ENCODE peak calls at places on chromosomes 5 and 9, in seven cellular contexts. H is brain microvascular endothelial cell; N is breast epithelium; Z is astrocyte of the cerebellum; L is CD8-positive, alpha-beta T cell; G is thoracic aorta; R is lung. D is an unnamed sample.

GRCh38 chr5:83270311-83270710 is 193.0 kb downstream of the XRCC4 start:
- DNase-seq in H (no peak), N (no peak), Z (no peak), L (no peak), G (no peak), R (no peak), D (no peak)

GRCh38 chr9:38681747-38682227 is 38.1 kb downstream of the FAM240B start:
- DNase-seq in H (peak; percentile 84), N (no peak), Z (peak; percentile 90), L (no peak), G (no peak), R (no peak), D (peak; percentile 68)

GRCh38 chr9:21810388-21810787 is 8.0 kb downstream of the MTAP start:
- DNase-seq in H (no peak), N (no peak), Z (no peak), L (no peak), G (no peak), R (no peak), D (peak; percentile 71)

GRCh38 chr5:32027717-32028321 is 146.3 kb downstream of the GOLPH3 start:
- DNase-seq in H (peak; percentile 98), N (peak; percentile 60), Z (peak; percentile 96), L (no peak), G (peak; percentile 50), R (peak; percentile 71), D (peak; percentile 99)

GRCh38 chr9:137222190-137223077 is at the start of gene RNF208:
- DNase-seq in H (no peak), N (no peak), Z (no peak), L (no peak), G (no peak), R (no peak), D (no peak)

GRCh38 chr9:134641173-134641985 is at the start of gene COL5A1:
- DNase-seq in H (peak; percentile 87), N (peak; percentile 67), Z (peak; percentile 82), L (peak; percentile 44), G (peak; percentile 67), R (peak; percentile 84), D (peak; percentile 77)

GRCh38 chr5:140141241-140141640 is 15.5 kb downstream of the IGIP start:
- DNase-seq in H (no peak), N (peak; percentile 39), Z (no peak), L (no peak), G (no peak), R (peak; percentile 54), D (no peak)

GRCh38 chr5:25414746-25415145 is 770.0 kb upstream of the CDH10 start:
- DNase-seq in H (no peak), N (no peak), Z (no peak), L (no peak), G (no peak), R (no peak), D (no peak)

GRCh38 chr9:90012825-90013425 is 408.1 kb downstream of the GADD45G start:
- DNase-seq in H (no peak), N (no peak), Z (no peak), L (no peak), G (no peak), R (no peak), D (no peak)

GRCh38 chr9:95494416-95495371 is 22.1 kb downstream of the PTCH1 start:
- DNase-seq in H (no peak), N (no peak), Z (no peak), L (peak; percentile 88), G (no peak), R (no peak), D (peak; percentile 7)

GRCh38 chr9:8331507-8331906 is 531.9 kb upstream of the DMAC1 start:
- DNase-seq in H (no peak), N (no peak), Z (no peak), L (no peak), G (no peak), R (no peak), D (no peak)

GRCh38 chr5:102865171-102865509 is 110.0 kb downstream of the PAM start:
- DNase-seq in H (peak; percentile 26), N (no peak), Z (no peak), L (no peak), G (no peak), R (no peak), D (no peak)

GRCh38 chr9:97364769-97365490 is 47.0 kb upstream of the TDRD7 start:
- DNase-seq in H (no peak), N (no peak), Z (no peak), L (no peak), G (no peak), R (no peak), D (no peak)

GRCh38 chr5:155460501-155460931 is 447.0 kb downstream of the KIF4B start:
- DNase-seq in H (no peak), N (no peak), Z (no peak), L (no peak), G (no peak), R (no peak), D (no peak)

GRCh38 chr9:129323376-129323998 is 145.4 kb upstream of the IER5L start:
- DNase-seq in H (no peak), N (no peak), Z (no peak), L (no peak), G (no peak), R (no peak), D (no peak)

GRCh38 chr5:8726383-8727036 is 819.4 kb downstream of the SEMA5A start:
- DNase-seq in H (no peak), N (no peak), Z (no peak), L (no peak), G (no peak), R (no peak), D (no peak)

GRCh38 chr9:113588242-113588810 is 124.8 kb downstream of the RGS3 start:
- DNase-seq in H (no peak), N (no peak), Z (no peak), L (no peak), G (no peak), R (no peak), D (no peak)

GRCh38 chr5:135551593-135552447 is 16.1 kb upstream of the NEUROG1 start:
- DNase-seq in H (peak; percentile 68), N (peak; percentile 49), Z (peak; percentile 58), L (peak; percentile 40), G (peak; percentile 15), R (peak; percentile 67), D (peak; percentile 30)

GRCh38 chr5:4553130-4553529 is 587.0 kb upstream of the ADAMTS16 start:
- DNase-seq in H (no peak), N (no peak), Z (no peak), L (no peak), G (no peak), R (no peak), D (no peak)

GRCh38 chr9:94912700-94913249 is 186.3 kb downstream of the AOPEP start:
- DNase-seq in H (peak; percentile 75), N (peak; percentile 36), Z (peak; percentile 92), L (no peak), G (no peak), R (peak; percentile 30), D (peak; percentile 55)

GRCh38 chr9:18911714-18912342 is 121.2 kb downstream of the SAXO1 start:
- DNase-seq in H (no peak), N (no peak), Z (no peak), L (no peak), G (no peak), R (no peak), D (no peak)

GRCh38 chr5:124692950-124693349 is 53.5 kb downstream of the ZNF608 start:
- DNase-seq in H (no peak), N (no peak), Z (no peak), L (no peak), G (no peak), R (no peak), D (no peak)

GRCh38 chr9:137243626-137244485 is 2.8 kb downstream of the TUBB4B start:
- DNase-seq in H (no peak), N (no peak), Z (no peak), L (no peak), G (no peak), R (no peak), D (no peak)

DNA sequence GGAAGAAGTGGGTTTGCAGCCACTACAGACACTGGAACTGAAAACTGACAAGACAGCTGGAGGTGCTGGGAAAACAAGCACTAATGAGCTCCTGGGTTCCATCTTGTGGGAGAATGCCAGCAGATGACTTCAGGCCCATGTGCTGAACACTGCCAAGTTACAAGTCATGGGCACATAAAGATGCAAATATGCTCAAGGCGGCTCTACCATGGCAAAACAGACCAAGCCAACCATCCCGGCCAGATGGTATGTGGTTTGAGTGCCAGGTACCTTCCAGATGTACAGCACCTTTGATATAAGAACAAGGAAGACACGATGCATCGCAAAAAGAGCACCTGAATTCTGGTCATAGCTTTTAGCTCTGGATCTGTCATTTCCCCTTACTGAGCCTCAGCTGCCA is 19.9 kb downstream of the TNFSF8 start:
- DNase-seq in H (no peak), N (no peak), Z (no peak), L (no peak), G (no peak), R (no peak), D (no peak)
- H3K4me3 ChIP-seq in H (no peak overlapping the region), N (no peak overlapping the region), Z (no peak overlapping the region), L (no peak overlapping the region), G (no peak overlapping the region), R (no peak overlapping the region), D (no peak overlapping the region)

DNA sequence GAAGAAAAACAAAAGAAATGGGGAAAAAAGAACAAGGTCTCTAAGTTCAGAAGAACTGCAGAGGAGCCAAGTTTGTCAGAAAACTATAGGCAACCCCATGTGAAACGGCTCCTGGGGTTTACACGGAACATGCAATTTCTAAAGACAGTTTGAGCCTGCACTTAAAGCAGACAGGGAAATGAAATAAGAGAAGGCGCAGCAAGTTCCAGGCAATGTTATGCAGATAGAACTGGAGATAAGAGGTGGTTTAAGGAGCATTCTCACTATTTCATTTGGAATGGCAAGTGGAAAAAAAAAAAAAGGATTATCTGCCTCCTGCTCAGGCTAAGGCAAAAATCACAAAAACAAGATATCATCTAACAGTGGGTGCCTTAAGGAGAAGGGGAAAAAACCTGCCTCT is 2252.3 kb downstream of the MAT2B start:
- DNase-seq in H (no peak), N (no peak), Z (no peak), L (no peak), G (no peak), R (no peak), D (no peak)
- H3K4me3 ChIP-seq in H (no peak overlapping the region), N (no peak overlapping the region), Z (no peak overlapping the region), L (no peak overlapping the region), G (no peak overlapping the region), R (no peak overlapping the region), D (no peak overlapping the region)

GRCh38 chr5:80541392-80541791 is 28.7 kb downstream of the ANKRD34B start:
- DNase-seq in H (no peak), N (no peak), Z (no peak), L (no peak), G (no peak), R (no peak), D (no peak)
- H3K4me3 ChIP-seq in H (no peak overlapping the region), N (no peak overlapping the region), Z (no peak overlapping the region), L (no peak overlapping the region), G (no peak overlapping the region), R (no peak overlapping the region), D (no peak overlapping the region)

GRCh38 chr5:11584008-11584407 is 320.2 kb downstream of the CTNND2 start:
- DNase-seq in H (no peak), N (no peak), Z (peak; percentile 45), L (no peak), G (no peak), R (no peak), D (no peak)

GRCh38 chr5:11590475-11590874 is 313.8 kb downstream of the CTNND2 start:
- DNase-seq in H (no peak), N (no peak), Z (no peak), L (no peak), G (no peak), R (no peak), D (no peak)

DNA sequence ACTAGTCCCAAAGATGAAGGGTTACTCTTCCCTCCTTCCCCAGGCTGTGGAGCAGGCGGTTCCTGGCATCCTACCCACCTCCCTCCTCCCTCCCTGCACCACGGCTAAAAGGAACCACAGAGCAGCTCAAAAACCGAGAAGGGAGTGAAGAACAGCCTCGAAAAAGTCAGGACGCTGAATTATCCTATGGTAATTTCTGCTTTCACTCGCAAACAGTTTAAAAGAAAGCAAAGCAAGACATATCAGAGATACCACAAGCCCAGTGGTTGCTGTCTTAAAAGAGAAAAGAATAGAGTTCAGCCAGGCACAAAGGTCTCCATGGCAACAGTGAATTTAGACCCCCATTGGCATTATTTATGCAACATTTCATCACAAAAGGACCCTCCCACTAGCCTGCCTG is 315.4 kb downstream of the CTNND2 start:
- DNase-seq in H (no peak), N (no peak), Z (peak; percentile 18), L (no peak), G (no peak), R (no peak), D (no peak)
- H3K4me3 ChIP-seq in H (no peak overlapping the region), N (no peak overlapping the region), Z (peak overlapping the region; percentile 37), L (no peak overlapping the region), G (no peak overlapping the region), R (no peak overlapping the region), D (no peak overlapping the region)

D was measured in skeletal muscle cell.